ENCODE peak calls at places on chromosome 15, in seven cellular contexts. E is NCI-H774; K is type B pancreatic cell; B is HFFc6; D is EL; L is RPMI7951; U is stimulated activated CD8-positive, alpha-beta memory T cell treated with anti-CD3 and anti-CD28 coated beads, Interleukin-4, amount 100 ng/mL, for 24 hours. Z is an unnamed sample.

GRCh38 chr15:81886080-81886479 is 159.7 kb downstream of the MEX3B start:
- DNase-seq in E (no peak), K (no peak), B (no peak), D (no peak), L (no peak), U (no peak), Z (no peak)

GRCh38 chr15:70160267-70160666 is 62.5 kb upstream of the TLE3 start:
- DNase-seq in E (no peak), K (no peak), B (peak; percentile 38), D (peak; percentile 17), L (peak; percentile 55), U (no peak), Z (no peak)

GRCh38 chr15:93035953-93036810 is 52.8 kb downstream of the RGMA start:
- DNase-seq in E (no peak), K (no peak), B (no peak), D (no peak), L (no peak), U (peak; percentile 19), Z (no peak)

GRCh38 chr15:42577514-42578031 is 2.2 kb downstream of the STARD9 start:
- DNase-seq in E (no peak), K (no peak), B (peak; percentile 14), D (peak; percentile 26), L (peak; percentile 74), U (no peak), Z (peak; percentile 57)

GRCh38 chr15:63990449-63990848 is 55.8 kb downstream of the DAPK2 start:
- DNase-seq in E (no peak), K (no peak), B (no peak), D (no peak), L (no peak), U (no peak), Z (no peak)

GRCh38 chr15:82535566-82536408 is 4.5 kb downstream of the RPS17 start:
- DNase-seq in E (no peak), K (no peak), B (no peak), D (peak; percentile 28), L (no peak), U (no peak), Z (no peak)

GRCh38 chr15:36601497-36601932 is 22.1 kb downstream of the CDIN1 start:
- DNase-seq in E (no peak), K (no peak), B (peak; percentile 65), D (peak; percentile 89), L (peak; percentile 84), U (no peak), Z (peak; percentile 79)

GRCh38 chr15:95946241-95946640 is 384.3 kb upstream of the NR2F2 start:
- DNase-seq in E (no peak), K (no peak), B (peak; percentile 8), D (no peak), L (no peak), U (no peak), Z (no peak)

GRCh38 chr15:28986108-28986507 is 100.3 kb downstream of the APBA2 start:
- DNase-seq in E (no peak), K (no peak), B (no peak), D (no peak), L (no peak), U (no peak), Z (no peak)

GRCh38 chr15:36814708-36815107 is 235.3 kb downstream of the CDIN1 start:
- DNase-seq in E (no peak), K (no peak), B (no peak), D (no peak), L (no peak), U (no peak), Z (no peak)

GRCh38 chr15:43544266-43544665 is 26.9 kb downstream of the MAP1A start:
- DNase-seq in E (no peak), K (no peak), B (peak; percentile 28), D (peak; percentile 13), L (no peak), U (no peak), Z (no peak)

GRCh38 chr15:43517354-43518072 is at the start of gene MAP1A:
- DNase-seq in E (no peak), K (no peak), B (peak; percentile 55), D (peak; percentile 58), L (no peak), U (no peak), Z (peak; percentile 60)

GRCh38 chr15:29226431-29227216 is 43.0 kb downstream of the NSMCE3 start:
- DNase-seq in E (no peak), K (no peak), B (no peak), D (peak; percentile 1), L (no peak), U (no peak), Z (no peak)

GRCh38 chr15:73840771-73841170 is 32.6 kb upstream of the TBC1D21 start:
- DNase-seq in E (no peak), K (no peak), B (no peak), D (no peak), L (no peak), U (no peak), Z (no peak)

GRCh38 chr15:75920079-75920478 is 16.4 kb downstream of the FBXO22 start:
- DNase-seq in E (no peak), K (no peak), B (no peak), D (no peak), L (peak; percentile 23), U (no peak), Z (peak; percentile 50)

GRCh38 chr15:78564743-78565096 is 600 bp upstream of the CHRNA5 start:
- DNase-seq in E (no peak), K (no peak), B (no peak), D (no peak), L (no peak), U (no peak), Z (no peak)

GRCh38 chr15:35306361-35306981 is 221.4 kb upstream of the NANOGP8 start:
- DNase-seq in E (no peak), K (no peak), B (peak; percentile 54), D (peak; percentile 85), L (peak; percentile 72), U (no peak), Z (peak; percentile 47)

GRCh38 chr15:71610991-71611720 is 199.2 kb upstream of the NR2E3 start:
- DNase-seq in E (no peak), K (no peak), B (no peak), D (no peak), L (no peak), U (no peak), Z (no peak)

GRCh38 chr15:29361560-29361959 is 91.9 kb upstream of the NSMCE3 start:
- DNase-seq in E (no peak), K (no peak), B (no peak), D (no peak), L (no peak), U (no peak), Z (no peak)

GRCh38 chr15:77025941-77026411 is 31.1 kb downstream of the PSTPIP1 start:
- DNase-seq in E (no peak), K (peak; percentile 50), B (no peak), D (no peak), L (no peak), U (no peak), Z (no peak)

GRCh38 chr15:85582076-85582718 is 201.8 kb downstream of the AKAP13 start:
- DNase-seq in E (no peak), K (no peak), B (no peak), D (no peak), L (no peak), U (no peak), Z (no peak)

GRCh38 chr15:90213123-90213817 is 12.1 kb downstream of the SEMA4B start:
- DNase-seq in E (no peak), K (no peak), B (no peak), D (no peak), L (no peak), U (no peak), Z (no peak)